ENCODE peak calls at places on chromosome 14, in ten cellular contexts. L is Right ventricle myocardium superior; Q is GM03348; N is NCI-H1436 treated with DMSO at 0.1 percent for 48 hours; V is MCF 10A; G is frontal cortex; A is mammary epithelial cell; T is stimulated activated CD4-positive, alpha-beta T cell treated with anti-CD3 and anti-CD28 coated beads, Interleukin-1b, Interleukin-23, amount 100 ng/mL, for 1 hour; R is T-helper 2 cell treated with Interferon-gamma antibody and Interleukin-4, amounts not matched to agents 5 μg/mL and 100 μg/mL, for 36 hours; Y is progenitor cell of endocrine pancreas. E is an unnamed sample.

GRCh38 chr14:42633504-42634095 is 1026.9 kb downstream of the LRFN5 start:
- DNase-seq in L (no peak), Q (no peak), N (no peak), V (no peak), G (no peak), A (no peak), T (no peak), R (no peak), Y (no peak), E (no peak)

GRCh38 chr14:75229923-75230792 is 48.5 kb upstream of the FOS start:
- DNase-seq in L (peak), Q (peak), N (peak), V (peak), G (no peak), A (peak), T (peak), R (peak), Y (no peak), E (peak)

GRCh38 chr14:63899953-63900352 is 47.1 kb downstream of the SYNE2 start:
- DNase-seq in L (no peak), Q (no peak), N (no peak), V (no peak), G (no peak), A (no peak), T (no peak), R (no peak), Y (no peak), E (no peak)

GRCh38 chr14:91477388-91477787 is 32.7 kb downstream of the PPP4R3A start:
- DNase-seq in L (no peak), Q (no peak), N (no peak), V (no peak), G (no peak), A (no peak), T (no peak), R (no peak), Y (no peak), E (no peak)

GRCh38 chr14:22487941-22488340 is 101.1 kb downstream of the DAD1 start:
- DNase-seq in L (no peak), Q (no peak), N (no peak), V (no peak), G (no peak), A (no peak), T (no peak), R (no peak), Y (no peak), E (no peak)

GRCh38 chr14:30834353-30834752 is 40.0 kb upstream of the COCH start:
- DNase-seq in L (no peak), Q (no peak), N (no peak), V (no peak), G (no peak), A (no peak), T (no peak), R (no peak), Y (no peak), E (no peak)

GRCh38 chr14:20808084-20808483 is 5.4 kb upstream of the RNASE1 start:
- DNase-seq in L (no peak), Q (no peak), N (no peak), V (no peak), G (no peak), A (no peak), T (no peak), R (no peak), Y (no peak), E (no peak)

GRCh38 chr14:53951661-53952265 is 4.9 kb downstream of the BMP4 start:
- DNase-seq in L (no peak), Q (no peak), N (no peak), V (no peak), G (no peak), A (no peak), T (no peak), R (no peak), Y (no peak), E (no peak)

GRCh38 chr14:58107947-58108552 is 44.0 kb downstream of the ARMH4 start:
- DNase-seq in L (no peak), Q (peak), N (no peak), V (peak), G (peak), A (peak), T (no peak), R (no peak), Y (no peak), E (no peak)

GRCh38 chr14:88729159-88729558 is 63.6 kb downstream of the EML5 start:
- DNase-seq in L (no peak), Q (peak), N (no peak), V (peak), G (no peak), A (no peak), T (no peak), R (no peak), Y (no peak), E (no peak)

GRCh38 chr14:54669759-54670630 is 103.1 kb downstream of the SAMD4A start:
- DNase-seq in L (no peak), Q (peak), N (no peak), V (peak), G (no peak), A (no peak), T (no peak), R (no peak), Y (no peak), E (no peak)

GRCh38 chr14:78921856-78922255 is 751.7 kb downstream of the NRXN3 start:
- DNase-seq in L (no peak), Q (no peak), N (no peak), V (no peak), G (no peak), A (no peak), T (no peak), R (no peak), Y (no peak), E (no peak)

GRCh38 chr14:34912182-34912581 is 37.0 kb upstream of the BAZ1A start:
- DNase-seq in L (no peak), Q (no peak), N (no peak), V (peak), G (no peak), A (no peak), T (no peak), R (no peak), Y (no peak), E (no peak)

GRCh38 chr14:77325746-77326094 is 4.9 kb downstream of the GSTZ1 start:
- DNase-seq in L (no peak), Q (no peak), N (no peak), V (no peak), G (no peak), A (no peak), T (no peak), R (no peak), Y (no peak), E (no peak)

GRCh38 chr14:93004699-93005082 is 81.7 kb downstream of the CHGA start:
- DNase-seq in L (peak), Q (no peak), N (no peak), V (no peak), G (no peak), A (no peak), T (no peak), R (no peak), Y (no peak), E (no peak)

GRCh38 chr14:91374897-91375747 is 42.5 kb downstream of the CCDC88C start:
- DNase-seq in L (no peak), Q (no peak), N (no peak), V (no peak), G (no peak), A (no peak), T (no peak), R (no peak), Y (no peak), E (no peak)

GRCh38 chr14:44914849-44915248 is 46.9 kb downstream of the KLHL28 start:
- DNase-seq in L (no peak), Q (peak), N (no peak), V (no peak), G (no peak), A (no peak), T (no peak), R (no peak), Y (no peak), E (no peak)

E was measured in lower lobe of right lung.